ENCODE peak calls at places on chromosomes 3 and 15, in five cellular contexts. D is astrocyte; N is HFFc6; V is activated T-helper 1 cell treated with anti-CD3 and anti-CD28 coated beads, Interleukin-2, amount 50 U/mL, for 16 hours; R is DMS153. S is an unnamed sample.

GRCh38 chr15:99433757-99434211 is 132.0 kb upstream of the MEF2A start:
- DNase-seq in D (no peak), N (no peak), V (no peak), R (no peak), S (no peak)

GRCh38 chr3:117127147-117127546 is 417.6 kb downstream of the TUSC7 start:
- DNase-seq in D (no peak), N (no peak), V (no peak), R (no peak), S (no peak)

GRCh38 chr3:63349583-63350177 is 71.6 kb downstream of the SYNPR start:
- DNase-seq in D (peak), N (peak), V (no peak), R (peak), S (peak)

GRCh38 chr3:73530030-73530411 is 94.7 kb downstream of the PDZRN3 start:
- DNase-seq in D (peak), N (peak), V (no peak), R (no peak), S (peak)

GRCh38 chr3:147298511-147298982 is 107.8 kb downstream of the ZIC4 start:
- DNase-seq in D (peak), N (peak), V (no peak), R (no peak), S (peak)

GRCh38 chr3:135966349-135966695 is 794 bp downstream of the PPP2R3A start:
- DNase-seq in D (no peak), N (no peak), V (no peak), R (no peak), S (no peak)

GRCh38 chr3:126029241-126029640 is 54.7 kb downstream of the SLC41A3 start:
- DNase-seq in D (no peak), N (no peak), V (no peak), R (no peak), S (no peak)

GRCh38 chr3:190718097-190718496 is 144.4 kb downstream of the GMNC start:
- DNase-seq in D (no peak), N (no peak), V (no peak), R (no peak), S (no peak)

GRCh38 chr3:177281292-177281942 is 84.1 kb upstream of the TBL1XR1 start:
- DNase-seq in D (no peak), N (no peak), V (no peak), R (no peak), S (no peak)

GRCh38 chr3:63662500-63662899 is 10.0 kb downstream of the SNTN start:
- DNase-seq in D (no peak), N (peak), V (no peak), R (no peak), S (no peak)

S was measured in brain microvascular endothelial cell.